ENCODE peak calls at places on chromosomes 12 and 14, in seven cellular contexts. L is HFF-Myc, F is AG10803, H is WTC11, J is neural crest cell, Y is SK-N-SH, A is lower leg skin. E is an unnamed sample.

GRCh38 chr12:131012279-131013069 is 58.8 kb downstream of the ADGRD1 start:
- DNase-seq in L (no peak), F (no peak), H (no peak), J (no peak), Y (no peak), A (no peak), E (no peak)

GRCh38 chr14:68644101-68644500 is 148.8 kb downstream of the ZFP36L1 start:
- DNase-seq in L (no peak), F (no peak), H (no peak), J (no peak), Y (no peak), A (peak; percentile 57), E (no peak)

GRCh38 chr12:85466906-85467305 is 186.9 kb downstream of the ALX1 start:
- DNase-seq in L (no peak), F (no peak), H (no peak), J (no peak), Y (no peak), A (no peak), E (no peak)

GRCh38 chr14:67746927-67747326 is 45.2 kb downstream of the RDH12 start:
- DNase-seq in L (no peak), F (no peak), H (no peak), J (no peak), Y (no peak), A (no peak), E (no peak)

GRCh38 chr12:15700595-15700994 is 88.6 kb downstream of the EPS8 start:
- DNase-seq in L (peak; percentile 84), F (peak; percentile 91), H (no peak), J (no peak), Y (no peak), A (no peak), E (peak; percentile 73)

GRCh38 chr12:79897617-79898016 is 37.3 kb downstream of the PPP1R12A start:
- DNase-seq in L (peak; percentile 76), F (peak; percentile 99), H (no peak), J (no peak), Y (no peak), A (no peak), E (peak; percentile 76)

GRCh38 chr12:105317942-105318614 is 12.4 kb upstream of the C12orf75 start:
- DNase-seq in L (no peak), F (peak; percentile 71), H (no peak), J (no peak), Y (no peak), A (no peak), E (peak; percentile 96)

GRCh38 chr14:99924379-99924778 is 131.2 kb downstream of the EML1 start:
- DNase-seq in L (no peak), F (no peak), H (no peak), J (no peak), Y (no peak), A (no peak), E (no peak)

GRCh38 chr14:102883028-102883953 is 39.2 kb upstream of the AMN start:
- DNase-seq in L (no peak), F (no peak), H (no peak), J (no peak), Y (no peak), A (peak; percentile 53), E (no peak)
- TF ChIP-seq CTCF in L (no peak), F (no peak), H (no peak), J (no peak), Y (no peak), A (no peak), E (no peak)

GRCh38 chr14:91351508-91351853 is 66.1 kb downstream of the CCDC88C start:
- DNase-seq in L (no peak), F (no peak), H (no peak), J (no peak), Y (no peak), A (no peak), E (no peak)

GRCh38 chr14:91349481-91350074 is 68.0 kb downstream of the CCDC88C start:
- DNase-seq in L (no peak), F (no peak), H (no peak), J (no peak), Y (no peak), A (no peak), E (no peak)

GRCh38 chr14:91350813-91351507 is 66.7 kb downstream of the CCDC88C start:
- DNase-seq in L (no peak), F (no peak), H (no peak), J (no peak), Y (no peak), A (no peak), E (no peak)

GRCh38 chr14:91350483-91350812 is 67.2 kb downstream of the CCDC88C start:
- DNase-seq in L (no peak), F (no peak), H (no peak), J (no peak), Y (no peak), A (no peak), E (no peak)

GRCh38 chr14:91348861-91349465 is 68.7 kb downstream of the CCDC88C start:
- DNase-seq in L (no peak), F (peak; percentile 28), H (no peak), J (no peak), Y (no peak), A (no peak), E (no peak)
- TF ChIP-seq CTCF in L (no peak), F (no peak), H (no peak), J (no peak), Y (no peak), A (no peak), E (no peak)

DNA sequence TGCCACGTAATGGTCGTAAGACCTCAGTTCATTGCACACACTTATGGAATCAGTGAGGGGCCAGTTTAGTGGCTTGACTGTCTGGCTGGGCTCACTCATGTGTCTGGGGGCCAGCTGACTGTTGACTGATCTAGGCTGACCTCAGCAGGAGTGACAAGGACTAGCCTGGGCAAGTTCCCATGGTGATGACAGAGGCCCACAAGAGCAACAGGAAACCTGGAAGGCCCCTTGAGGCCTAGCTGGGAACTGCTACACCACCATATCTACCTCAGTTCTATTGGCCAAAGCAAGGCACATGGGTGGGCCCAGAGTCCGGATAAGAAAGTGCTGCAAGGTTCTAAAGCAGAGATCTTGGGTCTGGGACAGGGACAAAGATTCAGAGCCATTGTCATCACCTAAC is 21.3 kb upstream of the RFLNA start:
- DNase-seq in L (peak; percentile 75), F (peak; percentile 48), H (peak; percentile 66), J (peak; percentile 38), Y (peak; percentile 59), A (no peak), E (no peak)
- TF ChIP-seq CTCF in L (peak; percentile 43), F (peak; percentile 24), H (peak; percentile 46), J (peak; percentile 57), Y (peak; percentile 25), A (no peak), E (peak; percentile 42)

DNA sequence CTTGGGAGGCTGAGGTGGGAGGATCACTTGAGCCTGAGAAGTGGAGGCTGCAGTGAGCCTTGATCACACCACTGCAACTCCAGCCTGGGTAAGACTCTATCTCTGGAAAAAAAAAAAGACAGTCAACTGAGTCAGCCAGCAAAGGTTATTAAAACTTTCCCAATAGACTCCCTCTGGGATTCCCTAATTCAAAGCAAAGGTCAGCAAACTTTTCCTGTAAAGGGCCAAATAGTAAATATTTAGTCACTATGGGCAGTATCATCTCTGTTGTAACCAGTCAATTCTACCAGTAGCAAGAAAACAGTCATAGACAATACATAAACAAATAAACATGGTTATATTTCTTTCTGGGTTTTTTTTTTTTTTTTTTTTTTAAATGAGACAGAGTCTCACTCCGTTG is 122.5 kb downstream of the IPO8 start:
- DNase-seq in L (no peak), F (no peak), H (no peak), J (no peak), Y (no peak), A (no peak), E (no peak)
- TF ChIP-seq CTCF in L (no peak), F (no peak), H (no peak), J (no peak), Y (no peak), A (no peak), E (no peak)

DNA sequence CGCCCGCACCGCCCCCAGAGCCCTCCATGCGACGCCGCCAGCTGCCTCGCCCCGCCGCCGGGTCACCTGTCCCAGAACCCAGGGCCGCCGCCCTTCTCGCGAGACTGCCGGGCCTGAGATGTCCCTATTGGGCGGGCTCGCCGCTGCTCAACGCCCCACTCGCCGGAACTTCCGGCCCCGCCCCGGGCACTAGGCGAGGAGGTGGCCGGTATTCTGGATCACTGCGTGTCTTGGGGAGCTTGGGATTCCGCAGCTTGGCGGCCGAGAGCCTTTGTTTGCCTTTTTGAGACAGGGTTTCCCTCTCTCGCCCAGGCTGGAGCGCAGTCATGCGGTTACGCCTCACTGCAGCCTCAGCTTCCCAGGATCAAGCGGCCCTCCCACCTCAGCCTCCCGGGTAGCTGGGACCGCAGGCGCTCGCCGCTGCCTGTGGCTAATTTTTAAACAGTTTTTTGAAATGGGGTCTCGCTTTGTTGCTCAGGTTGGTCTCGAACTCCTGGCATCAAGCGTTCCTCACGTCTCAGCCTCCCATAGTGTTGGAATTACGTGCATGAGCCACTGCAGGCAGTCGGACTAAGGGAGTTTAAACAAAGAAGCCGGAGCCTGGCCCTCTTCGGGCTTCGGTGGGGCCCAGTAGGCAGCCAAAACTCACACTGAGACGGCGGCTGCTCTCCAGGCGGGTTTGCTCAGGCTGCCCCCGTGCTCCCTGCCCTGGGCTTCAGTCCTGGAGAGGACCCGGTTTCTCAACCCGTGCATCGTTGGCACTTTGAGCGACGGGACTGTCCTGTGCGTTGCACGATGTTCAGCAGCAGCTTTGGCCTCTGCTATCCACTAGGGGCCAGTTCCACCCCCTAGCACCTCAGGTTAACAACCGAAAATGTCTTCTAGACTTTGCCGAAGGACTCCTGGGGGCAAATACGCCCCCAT is at the start of gene SLC15A4:
- DNase-seq in L (no peak), F (peak; percentile 88), H (peak; percentile 81), J (peak; percentile 90), Y (peak; percentile 99), A (peak; percentile 99), E (peak; percentile 35)
- TF ChIP-seq CTCF in L (no peak), F (peak; percentile 22), H (no peak), J (peak; percentile 32), Y (peak; percentile 30), A (no peak), E (peak; percentile 41)

E was measured in epithelial cell of proximal tubule.